ENCODE peak calls at places on chromosomes 3 and 15, in four cellular contexts. One of them, this sample, is unnamed.
A peak's percentile ranks its signal among the peaks of the same experiment; 100 is the strongest.

GRCh38 chr3:129001817-129002572 is 891 bp downstream of the EFCC1 start:
- DNase-seq in hepatocyte: no peak
- DNase-seq in lower lobe of right lung: no peak
- DNase-seq in retinal pigment epithelial cell: no peak
- DNase-seq in this sample: no peak

GRCh38 chr3:16512435-16513140 is 911 bp downstream of the RFTN1 start:
- DNase-seq in hepatocyte: peak; percentile 17
- DNase-seq in retinal pigment epithelial cell: no peak
- DNase-seq in lower lobe of right lung: peak; percentile 63
- DNase-seq in this sample: peak; percentile 39

GRCh38 chr3:52404391-52404790 is 40.5 kb downstream of the SEMA3G start:
- DNase-seq in retinal pigment epithelial cell: no peak
- DNase-seq in lower lobe of right lung: no peak
- DNase-seq in hepatocyte: no peak
- DNase-seq in this sample: no peak

GRCh38 chr15:32998979-32999677 is 195.4 kb downstream of the FMN1 start:
- DNase-seq in retinal pigment epithelial cell: no peak
- DNase-seq in lower lobe of right lung: no peak
- DNase-seq in hepatocyte: no peak
- DNase-seq in this sample: no peak

GRCh38 chr3:106609666-106610301 is 741.0 kb upstream of the CBLB start:
- DNase-seq in hepatocyte: peak; percentile 88
- DNase-seq in retinal pigment epithelial cell: peak; percentile 69
- DNase-seq in lower lobe of right lung: no peak
- DNase-seq in this sample: peak; percentile 46

GRCh38 chr3:98010194-98010882 is 24.8 kb downstream of the GABRR3 start:
- DNase-seq in retinal pigment epithelial cell: no peak
- DNase-seq in lower lobe of right lung: no peak
- DNase-seq in hepatocyte: no peak
- DNase-seq in this sample: no peak

GRCh38 chr15:60399931-60400330 is 2.1 kb upstream of the ANXA2 start:
- DNase-seq in hepatocyte: no peak
- DNase-seq in retinal pigment epithelial cell: no peak
- DNase-seq in lower lobe of right lung: no peak
- DNase-seq in this sample: no peak

GRCh38 chr3:52280046-52280445 is 1.6 kb upstream of the WDR82 start:
- DNase-seq in hepatocyte: peak; percentile 68
- DNase-seq in lower lobe of right lung: no peak
- DNase-seq in retinal pigment epithelial cell: no peak
- DNase-seq in this sample: no peak

GRCh38 chr3:193803288-193803687 is 210.3 kb downstream of the OPA1 start:
- DNase-seq in hepatocyte: peak; percentile 50
- DNase-seq in lower lobe of right lung: no peak
- DNase-seq in retinal pigment epithelial cell: no peak
- DNase-seq in this sample: no peak

GRCh38 chr3:104437891-104438290 is 928.8 kb upstream of the ALCAM start:
- DNase-seq in retinal pigment epithelial cell: no peak
- DNase-seq in lower lobe of right lung: no peak
- DNase-seq in hepatocyte: no peak
- DNase-seq in this sample: no peak

GRCh38 chr15:95684693-95685115 is 645.8 kb upstream of the NR2F2 start:
- DNase-seq in retinal pigment epithelial cell: peak; percentile 16
- DNase-seq in lower lobe of right lung: no peak
- DNase-seq in hepatocyte: peak; percentile 48
- DNase-seq in this sample: no peak

GRCh38 chr3:110625126-110625798 is 446.4 kb upstream of the NECTIN3 start:
- DNase-seq in retinal pigment epithelial cell: no peak
- DNase-seq in hepatocyte: peak; percentile 19
- DNase-seq in lower lobe of right lung: no peak
- DNase-seq in this sample: no peak

GRCh38 chr3:158748237-158748828 is 16.1 kb upstream of the RARRES1 start:
- DNase-seq in lower lobe of right lung: peak; percentile 74
- DNase-seq in hepatocyte: no peak
- DNase-seq in retinal pigment epithelial cell: no peak
- DNase-seq in this sample: no peak

GRCh38 chr3:183149915-183150825 is 12.4 kb downstream of the LAMP3 start:
- DNase-seq in hepatocyte: no peak
- DNase-seq in retinal pigment epithelial cell: no peak
- DNase-seq in lower lobe of right lung: no peak
- DNase-seq in this sample: no peak

GRCh38 chr3:73813291-73813977 is 188.7 kb upstream of the PDZRN3 start:
- DNase-seq in hepatocyte: peak; percentile 49
- DNase-seq in lower lobe of right lung: no peak
- DNase-seq in retinal pigment epithelial cell: no peak
- DNase-seq in this sample: no peak

GRCh38 chr3:196332168-196332567 is 6.0 kb downstream of the TM4SF19 start:
- DNase-seq in retinal pigment epithelial cell: no peak
- DNase-seq in lower lobe of right lung: no peak
- DNase-seq in hepatocyte: no peak
- DNase-seq in this sample: no peak

This sample was measured in stimulated activated naive CD4-positive, alpha-beta T cell treated with Interleukin-2 at 50 U/mL for 16 hours.